ENCODE peak calls at places on chromosome 9, in nine cellular contexts. G, Q, D, U, F, Y, I, P and K are unnamed samples.

GRCh38 chr9:98552306-98552705 is 156.4 kb downstream of the GABBR2 start:
- DNase-seq in G (no peak), Q (no peak), D (no peak), U (no peak), F (no peak), Y (no peak), I (no peak), P (no peak), K (no peak)

GRCh38 chr9:87234854-87235253 is 262.8 kb upstream of the DAPK1 start:
- DNase-seq in G (no peak), Q (no peak), D (no peak), U (no peak), F (no peak), Y (no peak), I (no peak), P (no peak), K (no peak)

GRCh38 chr9:90896231-90896630 is 94.6 kb downstream of the SYK start:
- DNase-seq in G (no peak), Q (no peak), D (no peak), U (no peak), F (no peak), Y (no peak), I (no peak), P (no peak), K (no peak)

GRCh38 chr9:135536166-135536565 is 9.8 kb upstream of the OBP2A start:
- DNase-seq in G (no peak), Q (no peak), D (no peak), U (peak; percentile 22), F (no peak), Y (no peak), I (no peak), P (no peak), K (no peak)

GRCh38 chr9:33623658-33624586 is 99.9 kb downstream of the ANKRD18B start:
- DNase-seq in G (peak; percentile 62), Q (peak; percentile 37), D (peak; percentile 18), U (peak; percentile 27), F (peak; percentile 77), Y (peak; percentile 49), I (peak; percentile 37), P (peak; percentile 80), K (peak; percentile 11)

GRCh38 chr9:89974582-89974981 is 369.8 kb downstream of the GADD45G start:
- DNase-seq in G (no peak), Q (no peak), D (no peak), U (no peak), F (no peak), Y (no peak), I (no peak), P (no peak), K (no peak)

GRCh38 chr9:551986-552930 is 289.2 kb upstream of the DMRT1 start:
- DNase-seq in G (no peak), Q (no peak), D (no peak), U (no peak), F (no peak), Y (no peak), I (no peak), P (no peak), K (no peak)

GRCh38 chr9:81716409-81716808 is 27.1 kb upstream of the TLE1 start:
- DNase-seq in G (no peak), Q (no peak), D (no peak), U (no peak), F (no peak), Y (no peak), I (no peak), P (no peak), K (no peak)

GRCh38 chr9:36584626-36585460 is 12.1 kb downstream of the MELK start:
- DNase-seq in G (peak; percentile 35), Q (no peak), D (no peak), U (no peak), F (no peak), Y (no peak), I (no peak), P (no peak), K (no peak)

GRCh38 chr9:121840838-121841760 is 189.7 kb downstream of the DAB2IP start:
- DNase-seq in G (no peak), Q (no peak), D (no peak), U (no peak), F (no peak), Y (no peak), I (no peak), P (no peak), K (no peak)

GRCh38 chr9:30673132-30673531 is 1711.3 kb upstream of the ACO1 start:
- DNase-seq in G (no peak), Q (no peak), D (no peak), U (peak; percentile 20), F (no peak), Y (no peak), I (no peak), P (no peak), K (no peak)

GRCh38 chr9:90433398-90433890 is 209.2 kb downstream of the DIRAS2 start:
- DNase-seq in G (no peak), Q (no peak), D (no peak), U (peak; percentile 71), F (no peak), Y (no peak), I (no peak), P (peak; percentile 91), K (no peak)

GRCh38 chr9:92406506-92406905 is 2.1 kb upstream of the OGN start:
- DNase-seq in G (no peak), Q (no peak), D (no peak), U (no peak), F (peak; percentile 1), Y (no peak), I (peak; percentile 92), P (no peak), K (peak; percentile 17)

GRCh38 chr9:68608763-68609162 is 68.1 kb upstream of the TMEM252 start:
- DNase-seq in G (no peak), Q (no peak), D (no peak), U (no peak), F (no peak), Y (no peak), I (no peak), P (no peak), K (no peak)

GRCh38 chr9:87336914-87337333 is 160.7 kb upstream of the DAPK1 start:
- DNase-seq in G (peak; percentile 34), Q (no peak), D (no peak), U (peak; percentile 64), F (peak; percentile 18), Y (peak; percentile 75), I (peak; percentile 70), P (no peak), K (no peak)

GRCh38 chr9:18393340-18394130 is 80.4 kb upstream of the ADAMTSL1 start:
- DNase-seq in G (peak; percentile 59), Q (no peak), D (no peak), U (peak; percentile 96), F (no peak), Y (no peak), I (peak; percentile 0), P (no peak), K (no peak)

GRCh38 chr9:137391411-137391754 is 31.6 kb downstream of the EXD3 start:
- DNase-seq in G (no peak), Q (no peak), D (no peak), U (no peak), F (no peak), Y (peak; percentile 56), I (no peak), P (no peak), K (no peak)

GRCh38 chr9:95057121-95057520 is 260.4 kb downstream of the FANCC start:
- DNase-seq in G (no peak), Q (no peak), D (no peak), U (no peak), F (no peak), Y (no peak), I (no peak), P (no peak), K (no peak)

GRCh38 chr9:112041536-112042243 is 133.4 kb downstream of the SUSD1 start:
- DNase-seq in G (peak; percentile 87), Q (no peak), D (no peak), U (peak; percentile 100), F (no peak), Y (peak; percentile 61), I (no peak), P (peak; percentile 38), K (no peak)

GRCh38 chr9:134489621-134490380 is 151.8 kb upstream of the COL5A1 start:
- DNase-seq in G (no peak), Q (no peak), D (no peak), U (no peak), F (no peak), Y (no peak), I (no peak), P (no peak), K (no peak)

GRCh38 chr9:116941266-116941665 is 254.2 kb downstream of the TRIM32 start:
- DNase-seq in G (no peak), Q (no peak), D (no peak), U (no peak), F (no peak), Y (no peak), I (no peak), P (no peak), K (no peak)

GRCh38 chr9:75648021-75648420 is 242.5 kb upstream of the PCSK5 start:
- DNase-seq in G (no peak), Q (no peak), D (no peak), U (no peak), F (no peak), Y (no peak), I (no peak), P (no peak), K (no peak)

GRCh38 chr9:89473762-89474469 is 24.0 kb downstream of the SEMA4D start:
- DNase-seq in G (no peak), Q (no peak), D (no peak), U (no peak), F (no peak), Y (no peak), I (no peak), P (no peak), K (no peak)

GRCh38 chr9:69678843-69679538 is 6.8 kb upstream of the APBA1 start:
- DNase-seq in G (no peak), Q (no peak), D (no peak), U (no peak), F (no peak), Y (no peak), I (no peak), P (no peak), K (no peak)

GRCh38 chr9:112489039-112489546 is 2.5 kb downstream of the KIAA1958 start:
- DNase-seq in G (no peak), Q (no peak), D (no peak), U (no peak), F (no peak), Y (no peak), I (no peak), P (no peak), K (no peak)

GRCh38 chr9:90956026-90956810 is 154.6 kb downstream of the SYK start:
- DNase-seq in G (peak; percentile 34), Q (no peak), D (no peak), U (no peak), F (no peak), Y (no peak), I (no peak), P (no peak), K (no peak)

GRCh38 chr9:752201-752600 is 89.3 kb upstream of the DMRT1 start:
- DNase-seq in G (peak; percentile 9), Q (no peak), D (no peak), U (peak; percentile 83), F (no peak), Y (no peak), I (no peak), P (no peak), K (no peak)

GRCh38 chr9:129494113-129494789 is 126.7 kb downstream of the C9orf50 start:
- DNase-seq in G (no peak), Q (no peak), D (no peak), U (no peak), F (no peak), Y (no peak), I (no peak), P (no peak), K (no peak)

GRCh38 chr9:78243130-78243529 is 7.3 kb downstream of the CEP78 start:
- DNase-seq in G (no peak), Q (no peak), D (no peak), U (no peak), F (no peak), Y (no peak), I (no peak), P (no peak), K (no peak)

GRCh38 chr9:78519786-78520185 is 222.9 kb downstream of the PSAT1 start:
- DNase-seq in G (no peak), Q (no peak), D (no peak), U (no peak), F (no peak), Y (no peak), I (no peak), P (no peak), K (no peak)

GRCh38 chr9:82543726-82544125 is 519.2 kb downstream of the RASEF start:
- DNase-seq in G (no peak), Q (no peak), D (no peak), U (no peak), F (no peak), Y (no peak), I (no peak), P (no peak), K (no peak)